ENCODE peak calls at places on chromosome 9, in eight cellular contexts. X, L, O, T, Y, W, R and Z are unnamed samples.

GRCh38 chr9:19967567-19968459 is 179.0 kb upstream of the SLC24A2 start:
- DNase-seq in O (no peak), X (no peak), Y (no peak), L (no peak), R (no peak), T (no peak), W (no peak), Z (no peak)

GRCh38 chr9:129496187-129497063 is 124.5 kb downstream of the C9orf50 start:
- DNase-seq in X (peak; percentile 97), L (peak; percentile 96), T (peak; percentile 97), Y (peak; percentile 99), O (peak; percentile 93), W (peak; percentile 89), R (peak; percentile 96), Z (peak; percentile 94)

GRCh38 chr9:130307667-130307943 is 42.0 kb downstream of the HMCN2 start:
- DNase-seq in O (no peak), W (no peak), Y (no peak), T (peak; percentile 11), R (no peak), X (no peak), L (no peak), Z (no peak)

GRCh38 chr9:137632432-137633161 is 13.8 kb downstream of the EHMT1 start:
- DNase-seq in W (no peak), Y (no peak), L (no peak), O (peak; percentile 67), X (no peak), T (no peak), R (no peak), Z (no peak)

GRCh38 chr9:89461302-89461701 is 36.6 kb downstream of the SEMA4D start:
- DNase-seq in X (no peak), O (no peak), W (no peak), L (no peak), Y (no peak), R (no peak), T (no peak), Z (no peak)

GRCh38 chr9:72151099-72151498 is 1.9 kb downstream of the GDA start:
- DNase-seq in R (no peak), X (no peak), Y (no peak), L (no peak), W (no peak), T (no peak), O (no peak), Z (no peak)

GRCh38 chr9:17600962-17601593 is 22.2 kb downstream of the SH3GL2 start:
- DNase-seq in L (no peak), R (no peak), T (no peak), X (no peak), O (no peak), Y (no peak), W (no peak), Z (no peak)

GRCh38 chr9:37936965-37937364 is 33.0 kb upstream of the SLC25A51 start:
- DNase-seq in L (no peak), O (no peak), X (no peak), Y (no peak), W (no peak), R (no peak), T (peak; percentile 64), Z (no peak)

GRCh38 chr9:5582835-5583195 is 46.1 kb upstream of the RIC1 start:
- DNase-seq in L (no peak), O (peak; percentile 73), X (peak; percentile 15), R (no peak), W (no peak), T (no peak), Y (no peak), Z (no peak)

GRCh38 chr9:127877566-127877998 is at the start of gene AK1:
- DNase-seq in R (peak; percentile 80), O (peak; percentile 86), L (peak; percentile 82), Y (no peak), X (peak; percentile 84), T (peak; percentile 93), W (peak; percentile 84), Z (peak; percentile 75)

GRCh38 chr9:36876056-36876455 is 158.0 kb downstream of the PAX5 start:
- DNase-seq in L (no peak), Y (no peak), T (no peak), X (no peak), W (no peak), O (peak; percentile 41), R (no peak), Z (no peak)

GRCh38 chr9:81890104-81890503 is 38.1 kb upstream of the SPATA31D4 start:
- DNase-seq in W (no peak), O (no peak), X (no peak), R (no peak), L (no peak), Y (no peak), T (no peak), Z (no peak)

GRCh38 chr9:81150016-81150625 is 539.2 kb downstream of the TLE1 start:
- DNase-seq in T (no peak), W (no peak), L (no peak), O (no peak), X (no peak), R (no peak), Y (no peak), Z (no peak)

GRCh38 chr9:20304001-20304400 is 318.3 kb downstream of the MLLT3 start:
- DNase-seq in L (no peak), O (no peak), R (no peak), X (no peak), Y (no peak), W (no peak), T (no peak), Z (no peak)

GRCh38 chr9:2623046-2623865 is 1.7 kb downstream of the VLDLR start:
- DNase-seq in L (no peak), R (peak; percentile 68), X (peak; percentile 80), Y (peak; percentile 93), W (peak; percentile 10), O (peak; percentile 76), T (peak; percentile 75), Z (peak; percentile 19)

GRCh38 chr9:137590123-137590468 is 216 bp downstream of the ZMYND19 start:
- DNase-seq in T (no peak), W (no peak), Y (no peak), O (no peak), L (no peak), R (no peak), X (no peak), Z (no peak)

GRCh38 chr9:4062966-4063365 is 236.9 kb downstream of the GLIS3 start:
- DNase-seq in O (no peak), L (no peak), T (no peak), Y (no peak), R (no peak), X (no peak), W (no peak), Z (no peak)

GRCh38 chr9:127918201-127919107 is 1.6 kb upstream of the ST6GALNAC4 start:
- DNase-seq in L (no peak), W (peak; percentile 28), X (no peak), R (no peak), O (no peak), T (no peak), Y (no peak), Z (no peak)

GRCh38 chr9:135282001-135282731 is 194.7 kb downstream of the OLFM1 start:
- DNase-seq in O (no peak), R (peak; percentile 89), Y (no peak), T (peak; percentile 80), W (peak; percentile 78), L (peak; percentile 91), X (peak; percentile 55), Z (peak; percentile 84)

GRCh38 chr9:103203172-103203571 is 208.0 kb downstream of the CYLC2 start:
- DNase-seq in X (no peak), W (no peak), L (no peak), R (no peak), T (no peak), O (no peak), Y (no peak), Z (no peak)

GRCh38 chr9:126528111-126528510 is 85.6 kb upstream of the LMX1B start:
- DNase-seq in Y (no peak), L (no peak), W (no peak), X (no peak), R (no peak), O (peak; percentile 71), T (no peak), Z (no peak)

GRCh38 chr9:87569008-87569908 is 71.6 kb downstream of the DAPK1 start:
- DNase-seq in L (no peak), R (no peak), Y (no peak), O (no peak), W (no peak), T (no peak), X (peak; percentile 61), Z (no peak)

GRCh38 chr9:107852891-107853290 is 363.3 kb upstream of the KLF4 start:
- DNase-seq in O (no peak), R (no peak), Y (no peak), X (no peak), L (no peak), T (no peak), W (no peak), Z (no peak)
- TF ChIP-seq POLR2A in O (no peak), R (no peak), Y (no peak), X (no peak), L (no peak), T (no peak), W (no peak), Z (no peak)

GRCh38 chr9:112705773-112706427 is 12.0 kb downstream of the INIP start:
- DNase-seq in T (no peak), L (no peak), X (peak; percentile 49), R (peak; percentile 36), W (no peak), O (no peak), Y (no peak), Z (peak; percentile 27)

GRCh38 chr9:112699230-112699629 is 18.7 kb downstream of the INIP start:
- DNase-seq in L (no peak), W (no peak), Y (no peak), T (no peak), O (no peak), R (no peak), X (no peak), Z (no peak)

GRCh38 chr9:112700080-112700479 is 17.8 kb downstream of the INIP start:
- DNase-seq in W (no peak), L (no peak), O (no peak), R (no peak), Y (no peak), X (no peak), T (no peak), Z (no peak)

DNA sequence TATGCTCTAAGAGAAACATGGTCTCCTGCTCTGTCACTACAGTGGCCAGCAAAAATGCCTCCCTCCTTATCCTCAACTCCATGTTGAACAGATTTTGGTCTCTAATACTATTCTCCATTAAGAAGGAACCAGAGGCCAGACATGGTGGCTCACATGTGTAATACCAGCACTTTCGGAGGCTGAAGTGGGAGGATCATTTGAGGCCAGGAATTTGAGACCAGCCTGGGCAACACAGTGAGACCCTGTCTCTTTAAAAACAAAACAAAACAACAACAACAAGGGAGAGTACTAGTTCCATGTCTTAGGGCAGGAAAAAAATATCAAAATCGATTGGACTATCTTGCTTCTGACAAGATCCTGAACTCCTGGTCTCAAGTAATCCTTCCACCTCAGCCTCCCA is 14.6 kb downstream of the INIP start:
- DNase-seq in T (no peak), L (no peak), W (no peak), Y (no peak), X (no peak), R (no peak), O (no peak), Z (no peak)
- H3K36me3 ChIP-seq in T (no peaks in the 10 kb centered on the region), L (no peaks in the 10 kb centered on the region), W (peaks cover 16% of the 10 kb centered on the region), Y (no peaks in the 10 kb centered on the region), X (no peaks in the 10 kb centered on the region), R (no peaks in the 10 kb centered on the region), O (no peaks in the 10 kb centered on the region), Z (no peaks in the 10 kb centered on the region)

GRCh38 chr9:133580971-133581370 is 28.2 kb downstream of the FAM163B start:
- DNase-seq in X (no peak), T (no peak), Y (no peak), W (no peak), R (no peak), L (no peak), O (no peak), Z (no peak)
- H3K4me1 ChIP-seq in X (peaks cover 7% of the 10 kb centered on the region), T (peaks cover 57% of the 10 kb centered on the region), Y (peaks cover 28% of the 10 kb centered on the region), W (peaks cover 19% of the 10 kb centered on the region), R (peaks cover 19% of the 10 kb centered on the region), L (peaks cover 3% of the 10 kb centered on the region), O (peaks cover 35% of the 10 kb centered on the region), Z (peaks cover 12% of the 10 kb centered on the region)

GRCh38 chr9:86126998-86127972 is 27.9 kb upstream of the GOLM1 start:
- DNase-seq in R (peak; percentile 89), O (no peak), L (peak; percentile 85), X (peak; percentile 28), Y (no peak), T (peak; percentile 65), W (peak; percentile 80), Z (peak; percentile 57)
- TF ChIP-seq POLR2A in R (no peak), O (no peak), L (no peak), X (no peak), Y (no peak), T (no peak), W (no peak), Z (no peak)